ENCODE peak calls at places on chromosomes 5 and 9, in seven cellular contexts. One of them, this sample, is unnamed.

GRCh38 chr5:144292029-144292428 is 121.4 kb downstream of the KCTD16 start:
- DNase-seq in stomach: no peak
- DNase-seq in GM23338: no peak
- DNase-seq in suprapubic skin: no peak
- DNase-seq in HCT116: no peak
- DNase-seq in prostate gland: no peak
- DNase-seq in K562: no peak
- DNase-seq in this sample: no peak

GRCh38 chr9:80701061-80701460 is 988.3 kb downstream of the TLE1 start:
- DNase-seq in GM23338: no peak
- DNase-seq in stomach: no peak
- DNase-seq in HCT116: no peak
- DNase-seq in K562: no peak
- DNase-seq in suprapubic skin: no peak
- DNase-seq in prostate gland: no peak
- DNase-seq in this sample: no peak

GRCh38 chr5:105392122-105392709 is 1829.6 kb upstream of the NUDT12 start:
- DNase-seq in K562: peak; percentile 14
- DNase-seq in stomach: no peak
- DNase-seq in prostate gland: no peak
- DNase-seq in HCT116: peak; percentile 7
- DNase-seq in suprapubic skin: no peak
- DNase-seq in GM23338: no peak
- DNase-seq in this sample: no peak

GRCh38 chr9:2174911-2175310 is 159.8 kb downstream of the SMARCA2 start:
- DNase-seq in GM23338: no peak
- DNase-seq in prostate gland: no peak
- DNase-seq in suprapubic skin: no peak
- DNase-seq in K562: no peak
- DNase-seq in stomach: no peak
- DNase-seq in HCT116: no peak
- DNase-seq in this sample: no peak

GRCh38 chr5:124740991-124741583 is 5.4 kb downstream of the ZNF608 start:
- DNase-seq in prostate gland: no peak
- DNase-seq in suprapubic skin: no peak
- DNase-seq in HCT116: no peak
- DNase-seq in K562: no peak
- DNase-seq in GM23338: no peak
- DNase-seq in stomach: no peak
- DNase-seq in this sample: no peak

GRCh38 chr5:91189480-91190332 is 193.4 kb downstream of the ARRDC3 start:
- DNase-seq in prostate gland: no peak
- DNase-seq in K562: no peak
- DNase-seq in HCT116: peak; percentile 28
- DNase-seq in stomach: no peak
- DNase-seq in suprapubic skin: peak; percentile 76
- DNase-seq in GM23338: no peak
- DNase-seq in this sample: no peak

GRCh38 chr5:179225387-179225786 is 119.9 kb downstream of the ADAMTS2 start:
- DNase-seq in stomach: no peak
- DNase-seq in GM23338: no peak
- DNase-seq in prostate gland: no peak
- DNase-seq in K562: no peak
- DNase-seq in suprapubic skin: peak; percentile 51
- DNase-seq in HCT116: no peak
- DNase-seq in this sample: no peak

GRCh38 chr9:133121200-133122166 is at the start of gene RALGDS:
- DNase-seq in stomach: peak; percentile 93
- DNase-seq in K562: peak; percentile 98
- DNase-seq in HCT116: peak; percentile 56
- DNase-seq in GM23338: peak; percentile 94
- DNase-seq in suprapubic skin: peak; percentile 94
- DNase-seq in prostate gland: peak; percentile 89
- DNase-seq in this sample: peak; percentile 96

GRCh38 chr5:175582697-175583096 is 75.2 kb upstream of the HRH2 start:
- DNase-seq in K562: no peak
- DNase-seq in HCT116: no peak
- DNase-seq in stomach: no peak
- DNase-seq in GM23338: no peak
- DNase-seq in suprapubic skin: no peak
- DNase-seq in prostate gland: no peak
- DNase-seq in this sample: no peak

GRCh38 chr5:36623832-36624231 is 17.4 kb downstream of the SLC1A3 start:
- DNase-seq in HCT116: no peak
- DNase-seq in prostate gland: no peak
- DNase-seq in K562: no peak
- DNase-seq in suprapubic skin: no peak
- DNase-seq in GM23338: no peak
- DNase-seq in stomach: no peak
- DNase-seq in this sample: no peak

GRCh38 chr9:37947431-37947830 is 43.5 kb upstream of the SLC25A51 start:
- DNase-seq in K562: no peak
- DNase-seq in suprapubic skin: no peak
- DNase-seq in stomach: no peak
- DNase-seq in HCT116: no peak
- DNase-seq in prostate gland: no peak
- DNase-seq in GM23338: no peak
- DNase-seq in this sample: no peak

GRCh38 chr9:114270120-114270975 is 52.5 kb upstream of the ORM1 start:
- DNase-seq in HCT116: no peak
- DNase-seq in suprapubic skin: no peak
- DNase-seq in stomach: no peak
- DNase-seq in GM23338: no peak
- DNase-seq in K562: no peak
- DNase-seq in prostate gland: no peak
- DNase-seq in this sample: no peak

GRCh38 chr5:173315495-173316352 is 12.5 kb downstream of the STC2 start:
- DNase-seq in K562: no peak
- DNase-seq in stomach: no peak
- DNase-seq in suprapubic skin: peak; percentile 66
- DNase-seq in HCT116: no peak
- DNase-seq in prostate gland: peak; percentile 47
- DNase-seq in GM23338: peak; percentile 53
- DNase-seq in this sample: no peak

GRCh38 chr5:31859096-31859495 is 220.2 kb downstream of the PDZD2 start:
- DNase-seq in stomach: no peak
- DNase-seq in HCT116: no peak
- DNase-seq in prostate gland: no peak
- DNase-seq in suprapubic skin: no peak
- DNase-seq in GM23338: no peak
- DNase-seq in K562: no peak
- DNase-seq in this sample: no peak

GRCh38 chr5:169006878-169007790 is 293.8 kb downstream of the SLIT3 start:
- DNase-seq in HCT116: peak; percentile 66
- DNase-seq in suprapubic skin: no peak
- DNase-seq in GM23338: no peak
- DNase-seq in stomach: no peak
- DNase-seq in K562: no peak
- DNase-seq in prostate gland: no peak
- DNase-seq in this sample: no peak

GRCh38 chr5:62011072-62011664 is 294.8 kb upstream of the KIF2A start:
- DNase-seq in stomach: no peak
- DNase-seq in GM23338: peak; percentile 3
- DNase-seq in HCT116: no peak
- DNase-seq in suprapubic skin: no peak
- DNase-seq in prostate gland: no peak
- DNase-seq in K562: no peak
- DNase-seq in this sample: no peak
- TF ChIP-seq POLR2AphosphoS5 in stomach: no peak
- TF ChIP-seq POLR2AphosphoS5 in GM23338: no peak
- TF ChIP-seq POLR2AphosphoS5 in HCT116: no peak
- TF ChIP-seq POLR2AphosphoS5 in suprapubic skin: no peak
- TF ChIP-seq POLR2AphosphoS5 in prostate gland: no peak
- TF ChIP-seq POLR2AphosphoS5 in K562: no peak
- TF ChIP-seq POLR2AphosphoS5 in this sample: no peak

GRCh38 chr5:1445313-1445894 is at the start of gene SLC6A3:
- DNase-seq in HCT116: no peak
- DNase-seq in suprapubic skin: no peak
- DNase-seq in stomach: peak; percentile 27
- DNase-seq in K562: peak; percentile 80
- DNase-seq in GM23338: peak; percentile 93
- DNase-seq in prostate gland: no peak
- DNase-seq in this sample: no peak

GRCh38 chr5:1445895-1446601 is 808 bp upstream of the SLC6A3 start:
- DNase-seq in prostate gland: no peak
- DNase-seq in GM23338: peak; percentile 65
- DNase-seq in K562: no peak
- DNase-seq in stomach: peak; percentile 17
- DNase-seq in HCT116: no peak
- DNase-seq in suprapubic skin: no peak
- DNase-seq in this sample: no peak

GRCh38 chr5:1448511-1449011 is 3.3 kb upstream of the SLC6A3 start:
- DNase-seq in prostate gland: no peak
- DNase-seq in GM23338: no peak
- DNase-seq in HCT116: no peak
- DNase-seq in K562: no peak
- DNase-seq in suprapubic skin: no peak
- DNase-seq in stomach: peak; percentile 10
- DNase-seq in this sample: no peak

GRCh38 chr5:1447772-1448361 is 2.6 kb upstream of the SLC6A3 start:
- DNase-seq in suprapubic skin: no peak
- DNase-seq in stomach: peak; percentile 8
- DNase-seq in GM23338: no peak
- DNase-seq in prostate gland: no peak
- DNase-seq in K562: no peak
- DNase-seq in HCT116: no peak
- DNase-seq in this sample: no peak

DNA sequence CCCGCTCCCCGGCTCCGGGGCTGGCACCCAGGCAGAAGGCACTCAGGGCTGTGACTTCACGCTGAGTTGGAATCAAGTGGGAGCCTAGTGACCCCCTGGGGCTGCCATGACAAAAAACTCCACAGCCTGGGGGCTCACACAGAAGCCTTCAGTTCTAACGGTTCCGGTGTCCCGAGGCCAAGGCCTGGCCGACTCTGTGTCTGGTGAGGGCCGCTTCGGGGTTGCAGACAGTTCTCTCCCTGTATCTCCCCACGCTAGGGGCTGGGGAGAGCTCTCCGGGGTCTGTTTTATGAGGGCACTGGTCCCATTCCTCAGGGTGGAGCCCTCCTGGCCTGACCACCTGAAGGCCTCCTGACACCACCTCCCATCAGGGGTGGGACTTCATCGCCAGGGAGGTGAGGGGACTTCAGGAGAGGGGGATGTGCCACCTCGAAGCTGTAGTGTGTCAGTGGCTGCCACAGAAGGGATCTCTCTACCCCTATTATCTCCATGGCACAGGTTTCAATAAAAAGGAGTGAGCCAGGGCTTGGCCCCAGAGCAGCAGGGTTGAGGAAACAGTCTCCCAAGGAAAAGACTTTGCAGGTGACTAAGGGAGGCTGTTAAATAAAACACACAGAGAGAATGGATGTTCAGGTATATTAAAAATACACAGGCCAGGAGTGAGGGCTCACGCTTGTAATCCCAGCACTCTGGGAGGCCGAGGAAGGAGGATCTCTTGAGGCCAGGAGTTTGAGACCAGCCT is 1.5 kb upstream of the SLC6A3 start:
- DNase-seq in prostate gland: no peak
- DNase-seq in K562: no peak
- DNase-seq in HCT116: no peak
- DNase-seq in GM23338: no peak
- DNase-seq in stomach: peak; percentile 8
- DNase-seq in suprapubic skin: no peak
- DNase-seq in this sample: no peak
- H3K27me3 ChIP-seq in prostate gland: peaks cover 42% of the 10 kb centered on the region
- H3K27me3 ChIP-seq in K562: peaks cover 70% of the 10 kb centered on the region
- H3K27me3 ChIP-seq in HCT116: no peaks in the 10 kb centered on the region
- H3K27me3 ChIP-seq in GM23338: peaks cover 60% of the 10 kb centered on the region
- H3K27me3 ChIP-seq in stomach: peaks cover 17% of the 10 kb centered on the region
- H3K27me3 ChIP-seq in suprapubic skin: peaks cover 63% of the 10 kb centered on the region
- H3K27me3 ChIP-seq in this sample: peaks cover 14% of the 10 kb centered on the region

GRCh38 chr5:68883441-68883840 is 210.4 kb upstream of the SLC30A5 start:
- DNase-seq in suprapubic skin: no peak
- DNase-seq in prostate gland: no peak
- DNase-seq in HCT116: no peak
- DNase-seq in GM23338: peak; percentile 47
- DNase-seq in K562: no peak
- DNase-seq in stomach: no peak
- DNase-seq in this sample: no peak

GRCh38 chr5:68886814-68887213 is 207.0 kb upstream of the SLC30A5 start:
- DNase-seq in suprapubic skin: no peak
- DNase-seq in GM23338: no peak
- DNase-seq in stomach: no peak
- DNase-seq in HCT116: no peak
- DNase-seq in prostate gland: no peak
- DNase-seq in K562: no peak
- DNase-seq in this sample: no peak

GRCh38 chr5:68884144-68884754 is 209.6 kb upstream of the SLC30A5 start:
- DNase-seq in stomach: no peak
- DNase-seq in prostate gland: no peak
- DNase-seq in GM23338: no peak
- DNase-seq in HCT116: no peak
- DNase-seq in K562: no peak
- DNase-seq in suprapubic skin: no peak
- DNase-seq in this sample: no peak

GRCh38 chr5:68884893-68885292 is 208.9 kb upstream of the SLC30A5 start:
- DNase-seq in suprapubic skin: no peak
- DNase-seq in HCT116: peak; percentile 7
- DNase-seq in stomach: no peak
- DNase-seq in K562: peak; percentile 23
- DNase-seq in GM23338: peak; percentile 54
- DNase-seq in prostate gland: no peak
- DNase-seq in this sample: no peak
- TF ChIP-seq CTCF in suprapubic skin: peak; percentile 19
- TF ChIP-seq CTCF in HCT116: peak; percentile 49
- TF ChIP-seq CTCF in stomach: no peak
- TF ChIP-seq CTCF in K562: peak; percentile 33
- TF ChIP-seq CTCF in GM23338: peak; percentile 37
- TF ChIP-seq CTCF in prostate gland: no peak
- TF ChIP-seq CTCF in this sample: no peak

GRCh38 chr5:310516-310915 is 11.0 kb upstream of the AHRR start:
- DNase-seq in suprapubic skin: peak; percentile 28
- DNase-seq in GM23338: no peak
- DNase-seq in prostate gland: no peak
- DNase-seq in HCT116: no peak
- DNase-seq in stomach: no peak
- DNase-seq in K562: no peak
- DNase-seq in this sample: no peak
- TF ChIP-seq POLR2AphosphoS5 in suprapubic skin: no peak
- TF ChIP-seq POLR2AphosphoS5 in GM23338: no peak
- TF ChIP-seq POLR2AphosphoS5 in prostate gland: no peak
- TF ChIP-seq POLR2AphosphoS5 in HCT116: no peak
- TF ChIP-seq POLR2AphosphoS5 in stomach: no peak
- TF ChIP-seq POLR2AphosphoS5 in K562: no peak
- TF ChIP-seq POLR2AphosphoS5 in this sample: no peak

GRCh38 chr9:97408562-97408961 is 3.3 kb upstream of the TDRD7 start:
- DNase-seq in K562: no peak
- DNase-seq in stomach: no peak
- DNase-seq in prostate gland: no peak
- DNase-seq in suprapubic skin: no peak
- DNase-seq in HCT116: no peak
- DNase-seq in GM23338: no peak
- DNase-seq in this sample: no peak
- H3K27me3 ChIP-seq in K562: no peaks in the 10 kb centered on the region
- H3K27me3 ChIP-seq in stomach: no peaks in the 10 kb centered on the region
- H3K27me3 ChIP-seq in prostate gland: no peaks in the 10 kb centered on the region
- H3K27me3 ChIP-seq in suprapubic skin: peaks cover 4% of the 10 kb centered on the region
- H3K27me3 ChIP-seq in HCT116: no peaks in the 10 kb centered on the region
- H3K27me3 ChIP-seq in GM23338: peaks cover 28% of the 10 kb centered on the region
- H3K27me3 ChIP-seq in this sample: no peaks in the 10 kb centered on the region

GRCh38 chr5:112119969-112120368 is 299.1 kb downstream of the EPB41L4A start:
- DNase-seq in prostate gland: no peak
- DNase-seq in HCT116: no peak
- DNase-seq in stomach: no peak
- DNase-seq in K562: no peak
- DNase-seq in GM23338: no peak
- DNase-seq in suprapubic skin: no peak
- DNase-seq in this sample: peak; percentile 6
- TF ChIP-seq CTCF in prostate gland: no peak
- TF ChIP-seq CTCF in HCT116: no peak
- TF ChIP-seq CTCF in stomach: no peak
- TF ChIP-seq CTCF in K562: no peak
- TF ChIP-seq CTCF in GM23338: no peak
- TF ChIP-seq CTCF in suprapubic skin: no peak
- TF ChIP-seq CTCF in this sample: no peak